ENCODE peak calls at places on chromosomes 3 and 15, in five cellular contexts. V is neural crest cell, Y is left ventricle myocardium inferior, K is AG04449, X is A549. E is an unnamed sample.

GRCh38 chr15:72306211-72306785 is 13.7 kb downstream of the CELF6 start:
- DNase-seq in V (peak; percentile 28), K (no peak), X (no peak), Y (no peak), E (peak; percentile 55)

GRCh38 chr3:123104550-123104949 is 37.7 kb downstream of the PDIA5 start:
- DNase-seq in Y (no peak), V (no peak), X (peak; percentile 36), K (no peak), E (no peak)

GRCh38 chr3:87761795-87762194 is 297.0 kb downstream of the CGGBP1 start:
- DNase-seq in V (no peak), X (no peak), Y (no peak), K (no peak), E (no peak)

GRCh38 chr3:194808709-194809108 is 123.0 kb downstream of the FAM43A start:
- DNase-seq in K (no peak), X (peak; percentile 13), V (no peak), Y (no peak), E (no peak)

GRCh38 chr3:94694894-94695293 is 632.0 kb downstream of the NSUN3 start:
- DNase-seq in Y (no peak), K (no peak), X (no peak), V (no peak), E (no peak)

GRCh38 chr3:113495035-113495434 is 19.9 kb downstream of the SPICE1 start:
- DNase-seq in K (no peak), V (no peak), Y (no peak), X (no peak), E (no peak)

GRCh38 chr3:179902061-179902460 is 134.7 kb downstream of the PEX5L start:
- DNase-seq in V (no peak), K (no peak), X (no peak), Y (no peak), E (no peak)

GRCh38 chr3:172249039-172249438 is 199.2 kb downstream of the GHSR start:
- DNase-seq in K (peak; percentile 26), X (no peak), V (no peak), Y (no peak), E (no peak)

GRCh38 chr3:148975277-148975676 is 16.1 kb upstream of the GYG1 start:
- DNase-seq in X (no peak), V (no peak), Y (peak; percentile 68), K (no peak), E (no peak)

GRCh38 chr3:51950899-51951298 is 4.3 kb upstream of the GPR62 start:
- DNase-seq in Y (no peak), X (no peak), V (no peak), K (no peak), E (no peak)

GRCh38 chr15:74499366-74499765 is 38.4 kb upstream of the UBL7 start:
- DNase-seq in X (no peak), Y (no peak), V (no peak), K (no peak), E (no peak)

GRCh38 chr3:53948174-53948573 is 56.5 kb upstream of the SELENOK start:
- DNase-seq in Y (no peak), K (no peak), V (no peak), X (no peak), E (no peak)

GRCh38 chr15:61092387-61093157 is 136.5 kb downstream of the RORA start:
- DNase-seq in Y (no peak), X (no peak), V (no peak), K (no peak), E (no peak)
- TF ChIP-seq CTCF in Y (no peak), X (no peak), V (no peak), K (no peak), E (no peak)

GRCh38 chr15:50137893-50138292 is 18.9 kb upstream of the ATP8B4 start:
- DNase-seq in V (no peak), Y (no peak), K (no peak), X (no peak), E (no peak)
- TF ChIP-seq CTCF in V (no peak), Y (no peak), K (no peak), X (no peak), E (no peak)

DNA sequence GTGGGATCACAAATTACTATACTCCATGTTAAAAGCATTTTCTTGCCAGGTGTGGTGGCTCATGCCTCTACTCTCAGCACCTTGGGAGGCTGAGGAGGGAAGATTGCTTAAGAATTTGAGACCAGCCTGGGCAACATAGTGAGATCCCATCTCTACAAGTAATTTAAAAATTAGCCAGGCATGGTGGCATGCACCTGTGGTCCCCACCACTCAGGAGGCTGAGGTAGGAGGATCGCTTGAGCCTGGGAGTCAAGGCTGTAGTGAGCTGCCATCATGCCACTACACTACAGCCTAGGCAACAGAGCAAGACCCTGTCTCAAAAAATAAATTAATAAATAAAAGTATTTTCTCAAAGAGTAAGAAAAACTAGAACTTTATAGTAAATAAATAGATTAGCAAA is 22.9 kb upstream of the ABHD10 start:
- DNase-seq in V (no peak), K (no peak), Y (no peak), X (no peak), E (no peak)
- TF ChIP-seq CTCF in V (no peak), K (no peak), Y (no peak), X (no peak), E (no peak)

GRCh38 chr3:154018100-154018696 is 103.0 kb upstream of the ARHGEF26 start:
- DNase-seq in Y (no peak), V (peak; percentile 59), K (no peak), X (peak; percentile 11), E (no peak)
- TF ChIP-seq CTCF in Y (no peak), V (peak; percentile 69), K (peak; percentile 51), X (peak; percentile 41), E (peak; percentile 66)

DNA sequence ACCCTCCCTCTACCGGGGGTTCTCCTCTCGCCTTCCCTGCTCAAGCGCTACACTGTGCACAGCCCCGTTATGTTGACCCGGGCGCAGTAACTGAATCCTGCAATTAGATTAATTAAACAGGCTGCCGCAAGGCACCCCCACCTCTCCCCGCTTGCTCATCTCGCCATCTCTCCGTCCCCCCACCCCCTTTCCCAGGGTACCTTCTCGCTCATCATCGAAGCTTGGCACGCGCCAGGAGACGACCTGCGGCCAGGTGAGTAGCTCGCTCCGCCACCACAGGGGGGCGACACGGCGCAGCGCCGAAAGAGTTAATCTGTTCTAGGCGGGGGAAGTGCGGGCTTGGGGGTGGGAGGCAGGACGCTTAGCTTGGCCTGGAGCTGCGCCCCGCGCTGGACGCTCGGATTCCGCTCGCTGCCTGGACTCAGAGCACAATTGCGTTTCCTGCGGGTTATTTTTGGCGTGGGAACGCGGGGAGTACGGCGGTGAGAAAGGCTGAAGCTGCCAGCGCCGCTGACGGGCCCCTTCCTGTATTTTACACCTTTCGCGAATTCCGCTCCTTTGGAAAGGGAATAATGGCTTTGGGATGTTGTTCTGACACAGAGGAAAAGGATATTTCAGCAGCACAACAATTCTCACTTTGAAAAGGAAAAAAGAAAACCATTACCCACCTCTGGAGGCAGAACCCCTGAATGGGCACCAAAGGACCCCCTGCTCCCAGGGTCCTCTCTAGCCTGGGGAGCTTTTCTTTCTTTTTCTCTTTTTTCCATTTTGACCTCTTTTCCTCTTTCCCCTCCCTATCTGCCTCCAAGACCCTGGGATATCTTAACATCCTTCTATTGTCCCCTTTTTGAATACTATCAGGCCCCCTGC is 1.5 kb downstream of the DLL4 start:
- DNase-seq in K (no peak), X (no peak), Y (peak; percentile 70), V (no peak), E (no peak)
- TF ChIP-seq CTCF in K (peak; percentile 60), X (peak; percentile 62), Y (peak; percentile 63), V (peak; percentile 74), E (no peak)

GRCh38 chr3:48877671-48878070 is 21.0 kb downstream of the SLC25A20 start:
- DNase-seq in K (no peak), X (no peak), V (no peak), Y (no peak), E (no peak)

GRCh38 chr3:48881652-48882114 is 17.0 kb downstream of the SLC25A20 start:
- DNase-seq in V (no peak), Y (no peak), K (no peak), X (no peak), E (no peak)

GRCh38 chr3:48881006-48881405 is 17.7 kb downstream of the SLC25A20 start:
- DNase-seq in K (no peak), Y (peak; percentile 16), V (no peak), X (no peak), E (no peak)

GRCh38 chr3:48879307-48879993 is 19.2 kb downstream of the SLC25A20 start:
- DNase-seq in Y (no peak), X (no peak), K (no peak), V (no peak), E (no peak)

GRCh38 chr3:48879994-48880377 is 18.7 kb downstream of the SLC25A20 start:
- DNase-seq in V (no peak), K (no peak), Y (no peak), X (no peak), E (no peak)
- TF ChIP-seq CTCF in V (no peak), K (no peak), Y (no peak), X (no peak), E (no peak)

GRCh38 chr3:126939347-126939735 is 43.6 kb upstream of the PLXNA1 start:
- DNase-seq in V (no peak), X (no peak), K (no peak), Y (no peak), E (no peak)
- TF ChIP-seq CTCF in V (peak; percentile 25), X (no peak), K (no peak), Y (peak; percentile 33), E (no peak)

DNA sequence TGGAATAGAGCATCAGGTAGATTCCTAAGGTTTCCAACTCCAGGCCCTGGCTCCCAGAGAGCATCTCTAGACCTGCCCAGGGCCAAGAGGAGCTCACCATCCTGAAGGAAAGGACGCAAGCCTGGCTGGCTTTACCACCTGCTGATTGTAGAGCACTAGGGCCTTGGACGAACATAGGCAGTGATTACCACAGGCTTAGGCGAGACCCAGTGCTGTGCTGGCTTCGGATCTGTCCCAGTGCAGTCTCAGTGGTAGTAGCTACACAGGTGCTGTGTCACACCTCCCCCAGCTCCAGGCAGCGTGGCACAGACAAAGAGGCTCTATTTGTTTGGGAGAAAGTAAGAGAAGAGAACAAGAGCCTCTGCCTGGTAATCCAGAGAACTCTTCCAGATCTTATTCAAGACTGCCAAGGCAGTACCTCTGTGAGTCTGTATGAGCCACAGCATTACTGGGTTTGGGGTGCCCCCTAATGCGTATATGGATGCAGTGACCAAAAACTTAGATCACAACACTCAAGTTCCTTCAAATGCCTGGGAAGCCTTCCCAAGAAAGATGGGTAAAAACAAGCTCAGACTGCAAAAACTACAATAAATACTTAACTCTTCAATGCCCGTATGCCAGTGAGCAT is 25.4 kb downstream of the ISG20 start:
- DNase-seq in K (no peak), Y (no peak), X (no peak), V (no peak), E (no peak)
- TF ChIP-seq CTCF in K (no peak), Y (peak; percentile 42), X (peak; percentile 27), V (no peak), E (peak; percentile 26)